ENCODE peak calls at places on chromosome 12, in six cellular contexts. M is brain microvascular endothelial cell; E is astrocyte of the spinal cord; B is cardiac fibroblast; F is midbrain; A is activated T-helper 1 cell treated with anti-CD3 and anti-CD28 coated beads, Interleukin-12 subunit alpha, Interleukin-12 subunit beta, Interleukin-2, Interleukin-4 antibody, amounts not matched to agents 30 ng/mL and 10 ng/mL and 1 ng/mL, durations not matched to agents 14 hours and 24 hours and 36 hours. X is an unnamed sample.

GRCh38 chr12:90543393-90543792 is 411.6 kb downstream of the CCER1 start:
- DNase-seq in M (no peak), E (peak; percentile 31), B (peak; percentile 62), F (no peak), A (no peak), X (no peak)

GRCh38 chr12:83168756-83169155 is 482.1 kb downstream of the TMTC2 start:
- DNase-seq in M (no peak), E (no peak), B (no peak), F (no peak), A (no peak), X (no peak)

GRCh38 chr12:53530920-53531319 is 23.6 kb upstream of the NPFF start:
- DNase-seq in M (peak; percentile 43), E (peak; percentile 38), B (no peak), F (no peak), A (no peak), X (no peak)

GRCh38 chr12:30725739-30726138 is 29.0 kb downstream of the CAPRIN2 start:
- DNase-seq in M (peak; percentile 50), E (peak; percentile 84), B (peak; percentile 81), F (no peak), A (no peak), X (no peak)

GRCh38 chr12:19462441-19462840 is 23.1 kb downstream of the AEBP2 start:
- DNase-seq in M (peak; percentile 20), E (no peak), B (peak; percentile 51), F (no peak), A (no peak), X (no peak)

GRCh38 chr12:118402251-118402650 is 25.9 kb downstream of the SUDS3 start:
- DNase-seq in M (peak; percentile 82), E (peak; percentile 79), B (peak; percentile 66), F (no peak), A (no peak), X (no peak)

GRCh38 chr12:12598864-12599263 is 12.8 kb upstream of the CREBL2 start:
- DNase-seq in M (no peak), E (no peak), B (no peak), F (no peak), A (no peak), X (no peak)

GRCh38 chr12:116037941-116038837 is 239.3 kb downstream of the MED13L start:
- DNase-seq in M (no peak), E (peak; percentile 56), B (no peak), F (no peak), A (no peak), X (no peak)

GRCh38 chr12:76685246-76685678 is 78.7 kb upstream of the ZDHHC17 start:
- DNase-seq in M (peak; percentile 28), E (peak; percentile 73), B (peak; percentile 74), F (peak; percentile 40), A (no peak), X (no peak)

GRCh38 chr12:28770329-28770728 is 378.7 kb upstream of the FAR2 start:
- DNase-seq in M (peak; percentile 52), E (no peak), B (peak; percentile 21), F (no peak), A (no peak), X (no peak)

GRCh38 chr12:28446031-28446430 is 255.8 kb downstream of the CCDC91 start:
- DNase-seq in M (no peak), E (peak; percentile 67), B (peak; percentile 19), F (no peak), A (no peak), X (no peak)

GRCh38 chr12:117998719-117999118 is 17.8 kb upstream of the RFC5 start:
- DNase-seq in M (no peak), E (no peak), B (no peak), F (no peak), A (no peak), X (no peak)

GRCh38 chr12:121590476-121591143 is 9.8 kb upstream of the KDM2B start:
- DNase-seq in M (no peak), E (peak; percentile 29), B (peak; percentile 29), F (no peak), A (peak; percentile 64), X (no peak)

GRCh38 chr12:47818382-47818700 is 1.4 kb downstream of the HDAC7 start:
- DNase-seq in M (no peak), E (peak; percentile 32), B (peak; percentile 36), F (no peak), A (no peak), X (no peak)

GRCh38 chr12:95358111-95359083 is 115.6 kb upstream of the METAP2 start:
- DNase-seq in M (no peak), E (peak; percentile 10), B (peak; percentile 17), F (no peak), A (no peak), X (no peak)

GRCh38 chr12:106309671-106310313 is 7.3 kb downstream of the TCP11L2 start:
- DNase-seq in M (peak; percentile 47), E (peak; percentile 81), B (peak; percentile 57), F (no peak), A (no peak), X (no peak)

GRCh38 chr12:48105321-48105866 is 485 bp downstream of the SENP1 start:
- DNase-seq in M (peak; percentile 7), E (no peak), B (no peak), F (peak; percentile 65), A (no peak), X (peak; percentile 70)

X was measured in type B pancreatic cell.